ENCODE peak calls at places on chromosomes 11 and 22, in four cellular contexts. One of them, this sample, is unnamed. For H3K4me1, the result is how much of the 10 kb centered on the place peaks cover.

GRCh38 chr11:123357990-123358827 is 71.9 kb upstream of the GRAMD1B start:
- DNase-seq in HepG2: no peak
- DNase-seq in neural progenitor cell: peak
- DNase-seq in endodermal cell: peak
- DNase-seq in this sample: peak

GRCh38 chr11:73048446-73048845 is 93.7 kb downstream of the FCHSD2 start:
- DNase-seq in neural progenitor cell: no peak
- DNase-seq in HepG2: no peak
- DNase-seq in endodermal cell: no peak
- DNase-seq in this sample: no peak

GRCh38 chr22:37045958-37046357 is 5.6 kb upstream of the KCTD17 start:
- DNase-seq in endodermal cell: peak
- DNase-seq in HepG2: no peak
- DNase-seq in neural progenitor cell: peak
- DNase-seq in this sample: peak

GRCh38 chr11:45227836-45228235 is 58.3 kb downstream of the SYT13 start:
- DNase-seq in neural progenitor cell: no peak
- DNase-seq in endodermal cell: no peak
- DNase-seq in HepG2: no peak
- DNase-seq in this sample: no peak

GRCh38 chr11:96794152-96794551 is 404.3 kb downstream of the JRKL start:
- DNase-seq in neural progenitor cell: peak
- DNase-seq in endodermal cell: peak
- DNase-seq in HepG2: no peak
- DNase-seq in this sample: peak

GRCh38 chr11:101866619-101867491 is 48.0 kb upstream of the CEP126 start:
- DNase-seq in endodermal cell: no peak
- DNase-seq in neural progenitor cell: no peak
- DNase-seq in HepG2: peak
- DNase-seq in this sample: peak

GRCh38 chr11:8227156-8228152 is 36.2 kb downstream of the LMO1 start:
- DNase-seq in HepG2: no peak
- DNase-seq in endodermal cell: no peak
- DNase-seq in neural progenitor cell: no peak
- DNase-seq in this sample: peak

GRCh38 chr11:70305501-70305900 is 35.0 kb downstream of the PPFIA1 start:
- DNase-seq in endodermal cell: no peak
- DNase-seq in HepG2: no peak
- DNase-seq in neural progenitor cell: no peak
- DNase-seq in this sample: no peak

GRCh38 chr22:19638282-19639015 is 75.9 kb upstream of the SEPTIN5 start:
- DNase-seq in HepG2: no peak
- DNase-seq in endodermal cell: peak
- DNase-seq in neural progenitor cell: no peak
- DNase-seq in this sample: no peak

GRCh38 chr11:77560605-77561004 is 29.1 kb upstream of the AQP11 start:
- DNase-seq in endodermal cell: no peak
- DNase-seq in HepG2: peak
- DNase-seq in neural progenitor cell: no peak
- DNase-seq in this sample: peak

GRCh38 chr11:109706940-109707339 is 284.9 kb downstream of the C11orf87 start:
- DNase-seq in endodermal cell: no peak
- DNase-seq in HepG2: no peak
- DNase-seq in neural progenitor cell: no peak
- DNase-seq in this sample: no peak

GRCh38 chr11:35267504-35267903 is 128.5 kb downstream of the CD44 start:
- DNase-seq in HepG2: no peak
- DNase-seq in neural progenitor cell: no peak
- DNase-seq in endodermal cell: no peak
- DNase-seq in this sample: no peak

GRCh38 chr22:18976197-18976751 is 40.2 kb upstream of the PRODH start:
- DNase-seq in neural progenitor cell: no peak
- DNase-seq in endodermal cell: no peak
- DNase-seq in HepG2: no peak
- DNase-seq in this sample: no peak

GRCh38 chr11:8838248-8838647 is 72.7 kb upstream of the AKIP1 start:
- DNase-seq in HepG2: no peak
- DNase-seq in endodermal cell: no peak
- DNase-seq in neural progenitor cell: no peak
- DNase-seq in this sample: no peak

GRCh38 chr11:133331031-133331430 is 201.3 kb downstream of the OPCML start:
- DNase-seq in endodermal cell: no peak
- DNase-seq in HepG2: no peak
- DNase-seq in neural progenitor cell: no peak
- DNase-seq in this sample: no peak

GRCh38 chr11:35321532-35322320 is 97.6 kb downstream of the SLC1A2 start:
- DNase-seq in HepG2: no peak
- DNase-seq in endodermal cell: no peak
- DNase-seq in neural progenitor cell: no peak
- DNase-seq in this sample: no peak

GRCh38 chr11:74493816-74494630 is 499 bp upstream of the LIPT2 start:
- DNase-seq in endodermal cell: no peak
- DNase-seq in neural progenitor cell: no peak
- DNase-seq in HepG2: no peak
- DNase-seq in this sample: no peak

GRCh38 chr11:28347351-28347750 is 239.2 kb downstream of the METTL15 start:
- DNase-seq in endodermal cell: no peak
- DNase-seq in neural progenitor cell: no peak
- DNase-seq in HepG2: no peak
- DNase-seq in this sample: no peak

GRCh38 chr11:36311926-36312592 is 16.0 kb downstream of the PRR5L start:
- DNase-seq in endodermal cell: no peak
- DNase-seq in HepG2: no peak
- DNase-seq in neural progenitor cell: no peak
- DNase-seq in this sample: no peak

DNA sequence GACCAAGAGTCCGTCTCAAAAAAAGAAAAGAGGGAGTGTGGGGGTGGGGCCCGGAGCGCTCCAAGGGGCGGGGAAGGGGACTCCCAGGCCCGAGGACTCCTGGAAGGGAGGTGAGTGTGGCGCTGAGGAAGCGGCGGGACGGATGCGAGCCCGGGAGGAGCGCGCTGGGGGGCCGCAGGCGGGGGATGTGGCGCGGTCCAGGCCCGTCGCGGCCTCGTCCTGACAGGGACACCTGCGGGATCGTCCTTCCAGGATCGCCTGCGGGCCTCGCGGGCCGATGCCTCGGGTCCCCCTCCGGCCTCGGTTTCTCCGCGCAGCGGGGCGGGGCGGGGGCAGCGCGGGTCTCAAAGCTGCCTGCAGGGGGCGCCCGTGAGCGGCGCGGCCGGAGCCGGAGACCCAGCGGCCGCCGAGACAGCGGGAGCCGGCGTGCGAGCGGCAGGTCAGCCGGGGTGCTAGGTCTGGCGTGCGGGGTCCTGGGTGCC is 3.8 kb upstream of the ADORA2A start:
- DNase-seq in neural progenitor cell: peak
- DNase-seq in HepG2: no peak
- DNase-seq in endodermal cell: peak
- DNase-seq in this sample: peak
- H3K4me1 ChIP-seq in neural progenitor cell: under half
- H3K4me1 ChIP-seq in HepG2: under half
- H3K4me1 ChIP-seq in endodermal cell: under half
- H3K4me1 ChIP-seq in this sample: under half

GRCh38 chr11:65113839-65114238 is 2.2 kb downstream of the TM7SF2 start:
- DNase-seq in HepG2: no peak
- DNase-seq in neural progenitor cell: no peak
- DNase-seq in endodermal cell: no peak
- DNase-seq in this sample: no peak
- H3K4me1 ChIP-seq in HepG2: under half
- H3K4me1 ChIP-seq in neural progenitor cell: under half
- H3K4me1 ChIP-seq in endodermal cell: under half
- H3K4me1 ChIP-seq in this sample: under half

GRCh38 chr22:44366372-44367310 is 53.9 kb upstream of the SHISAL1 start:
- DNase-seq in HepG2: no peak
- DNase-seq in neural progenitor cell: no peak
- DNase-seq in endodermal cell: peak
- DNase-seq in this sample: no peak
- H3K4me1 ChIP-seq in HepG2: under half
- H3K4me1 ChIP-seq in neural progenitor cell: under half
- H3K4me1 ChIP-seq in endodermal cell: under half
- H3K4me1 ChIP-seq in this sample: under half

GRCh38 chr11:76120513-76121081 is 85.7 kb downstream of the WNT11 start:
- DNase-seq in endodermal cell: peak
- DNase-seq in HepG2: no peak
- DNase-seq in neural progenitor cell: peak
- DNase-seq in this sample: peak
- H3K4me1 ChIP-seq in endodermal cell: under half
- H3K4me1 ChIP-seq in HepG2: under half
- H3K4me1 ChIP-seq in neural progenitor cell: under half
- H3K4me1 ChIP-seq in this sample: under half

DNA sequence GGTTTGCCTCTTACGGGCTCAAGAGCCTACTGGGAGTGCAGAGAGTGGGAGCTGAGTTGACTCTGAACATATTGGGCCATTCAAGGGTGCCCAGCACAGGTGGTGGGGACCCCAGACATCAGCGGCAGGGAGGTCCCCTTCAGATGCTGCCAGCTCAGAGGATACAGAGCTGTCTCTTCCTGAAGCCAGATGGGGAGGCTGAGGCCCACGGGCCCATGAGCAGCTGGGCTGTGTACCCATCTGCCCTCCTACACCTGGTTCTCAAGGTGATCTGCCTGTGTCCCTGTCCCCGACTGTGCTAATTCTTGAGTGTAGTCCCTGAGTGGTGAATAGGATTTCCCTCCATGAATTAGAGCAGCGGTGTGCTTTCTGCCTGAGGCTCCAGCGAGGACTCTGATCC is 76.3 kb downstream of the MICAL2 start:
- DNase-seq in endodermal cell: no peak
- DNase-seq in HepG2: no peak
- DNase-seq in neural progenitor cell: no peak
- DNase-seq in this sample: no peak
- H3K4me1 ChIP-seq in endodermal cell: under half
- H3K4me1 ChIP-seq in HepG2: under half
- H3K4me1 ChIP-seq in neural progenitor cell: under half
- H3K4me1 ChIP-seq in this sample: under half

GRCh38 chr22:22791438-22792181 is 96.0 kb upstream of the IGLL5 start:
- DNase-seq in neural progenitor cell: no peak
- DNase-seq in HepG2: no peak
- DNase-seq in endodermal cell: no peak
- DNase-seq in this sample: no peak

GRCh38 chr22:22789233-22789921 is 98.2 kb upstream of the IGLL5 start:
- DNase-seq in HepG2: no peak
- DNase-seq in neural progenitor cell: no peak
- DNase-seq in endodermal cell: no peak
- DNase-seq in this sample: no peak

GRCh38 chr22:22787805-22788459 is 99.7 kb upstream of the IGLL5 start:
- DNase-seq in neural progenitor cell: peak
- DNase-seq in HepG2: peak
- DNase-seq in endodermal cell: peak
- DNase-seq in this sample: peak

GRCh38 chr22:22788460-22789037 is 99.1 kb upstream of the IGLL5 start:
- DNase-seq in endodermal cell: no peak
- DNase-seq in HepG2: no peak
- DNase-seq in neural progenitor cell: no peak
- DNase-seq in this sample: no peak

DNA sequence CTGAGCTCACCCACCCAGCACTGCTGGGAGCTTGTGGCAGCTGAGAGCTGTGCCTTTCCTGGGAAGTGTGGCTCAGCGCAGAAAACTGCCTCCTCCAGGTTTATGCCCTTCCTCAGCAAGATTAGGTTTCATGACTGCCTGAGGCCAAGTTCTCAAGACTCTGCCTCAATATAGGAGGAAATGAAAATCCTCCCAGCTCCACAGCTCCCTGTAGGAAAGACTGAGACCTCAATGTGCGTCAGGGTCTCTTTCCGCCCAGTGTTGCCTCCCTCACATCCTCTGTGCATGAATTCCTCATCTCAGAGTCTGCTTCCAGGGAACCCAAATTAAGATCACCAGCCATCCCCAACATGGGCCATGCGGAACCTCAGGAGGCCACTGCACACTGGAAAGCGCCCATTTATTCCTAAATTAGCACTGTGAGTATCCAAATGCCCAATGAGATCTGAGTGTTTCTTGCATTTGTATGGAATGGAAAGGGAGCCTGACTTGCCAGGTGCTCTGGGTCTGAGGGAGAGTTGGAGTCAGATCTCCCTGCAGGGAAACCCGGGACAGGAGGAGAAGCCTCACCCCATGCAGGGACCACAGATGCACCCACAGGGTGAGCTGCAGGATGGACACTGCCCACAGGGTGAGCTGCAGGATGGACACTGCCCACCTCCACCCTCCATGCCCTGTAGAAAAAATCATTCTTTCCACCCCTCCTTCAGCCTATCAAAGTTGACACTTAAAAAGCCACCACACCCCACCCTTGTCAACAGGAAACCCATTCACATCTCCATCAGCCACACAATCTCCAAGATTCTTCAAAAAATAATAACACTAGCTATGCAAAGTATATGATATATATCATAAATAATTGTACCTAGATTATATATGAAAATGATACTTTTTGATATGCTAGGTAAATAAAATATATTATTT is 97.4 kb upstream of the IGLL5 start:
- DNase-seq in neural progenitor cell: no peak
- DNase-seq in endodermal cell: no peak
- DNase-seq in HepG2: no peak
- DNase-seq in this sample: no peak
- H3K4me1 ChIP-seq in neural progenitor cell: under half
- H3K4me1 ChIP-seq in endodermal cell: under half
- H3K4me1 ChIP-seq in HepG2: under half
- H3K4me1 ChIP-seq in this sample: under half

GRCh38 chr22:49928185-49928495 is 9.7 kb downstream of the CRELD2 start:
- DNase-seq in endodermal cell: no peak
- DNase-seq in HepG2: no peak
- DNase-seq in neural progenitor cell: no peak
- DNase-seq in this sample: no peak
- H3K4me1 ChIP-seq in endodermal cell: under half
- H3K4me1 ChIP-seq in HepG2: under half
- H3K4me1 ChIP-seq in neural progenitor cell: under half
- H3K4me1 ChIP-seq in this sample: under half

GRCh38 chr11:860238-861104 is 17.8 kb downstream of the TSPAN4 start:
- DNase-seq in neural progenitor cell: no peak
- DNase-seq in endodermal cell: no peak
- DNase-seq in HepG2: no peak
- DNase-seq in this sample: no peak

GRCh38 chr11:859394-860131 is 16.9 kb downstream of the TSPAN4 start:
- DNase-seq in endodermal cell: no peak
- DNase-seq in HepG2: no peak
- DNase-seq in neural progenitor cell: no peak
- DNase-seq in this sample: no peak

GRCh38 chr11:858053-858992 is 15.7 kb downstream of the TSPAN4 start:
- DNase-seq in endodermal cell: no peak
- DNase-seq in HepG2: no peak
- DNase-seq in neural progenitor cell: no peak
- DNase-seq in this sample: no peak

GRCh38 chr11:861105-861479 is 18.4 kb downstream of the TSPAN4 start:
- DNase-seq in HepG2: no peak
- DNase-seq in endodermal cell: no peak
- DNase-seq in neural progenitor cell: no peak
- DNase-seq in this sample: no peak

DNA sequence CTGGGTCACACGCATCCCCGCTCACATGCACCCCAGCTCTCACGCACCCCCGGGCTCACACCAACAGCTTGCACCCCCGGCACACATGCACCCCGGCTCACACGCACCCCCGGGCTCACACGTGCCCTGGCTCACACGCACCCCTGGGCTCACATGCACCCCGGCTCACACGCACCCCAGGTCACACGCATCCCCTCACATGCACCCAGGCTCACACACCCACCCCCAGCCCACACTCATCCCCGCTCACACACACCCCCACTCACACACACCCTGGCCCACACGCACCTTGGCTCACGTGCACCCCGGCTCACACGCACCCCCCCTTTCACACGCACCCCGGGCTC is 16.3 kb downstream of the TSPAN4 start:
- DNase-seq in endodermal cell: no peak
- DNase-seq in HepG2: no peak
- DNase-seq in neural progenitor cell: no peak
- DNase-seq in this sample: no peak
- H3K4me1 ChIP-seq in endodermal cell: under half
- H3K4me1 ChIP-seq in HepG2: under half
- H3K4me1 ChIP-seq in neural progenitor cell: under half
- H3K4me1 ChIP-seq in this sample: under half